ENCODE peak calls at places on chromosome 7, in seven cellular contexts. One of them, this sample, is unnamed.

GRCh38 chr7:41451826-41452225 is 251.1 kb downstream of the INHBA start:
- DNase-seq in activated CD4-positive, alpha-beta T cell treated with anti-CD3 and anti-CD28 coated beads, Interleukin-2, amount 50 U/mL, for 48 hours: no peak
- DNase-seq in NCI-H2081: no peak
- DNase-seq in HS-5: peak; percentile 23
- DNase-seq in activated CD8-positive, alpha-beta memory T cell treated with anti-CD3 and anti-CD28 coated beads for 1 hour: no peak
- DNase-seq in endothelial cell: no peak
- DNase-seq in HTR-8/SVneo: no peak
- DNase-seq in this sample: no peak

GRCh38 chr7:135853499-135853898 is 104.9 kb upstream of the FAM180A start:
- DNase-seq in NCI-H2081: no peak
- DNase-seq in HS-5: no peak
- DNase-seq in activated CD4-positive, alpha-beta T cell treated with anti-CD3 and anti-CD28 coated beads, Interleukin-2, amount 50 U/mL, for 48 hours: no peak
- DNase-seq in HTR-8/SVneo: peak; percentile 18
- DNase-seq in activated CD8-positive, alpha-beta memory T cell treated with anti-CD3 and anti-CD28 coated beads for 1 hour: no peak
- DNase-seq in endothelial cell: no peak
- DNase-seq in this sample: no peak

GRCh38 chr7:150992833-150993302 is 2.1 kb downstream of the NOS3 start:
- DNase-seq in NCI-H2081: peak; percentile 29
- DNase-seq in HS-5: no peak
- DNase-seq in HTR-8/SVneo: no peak
- DNase-seq in activated CD8-positive, alpha-beta memory T cell treated with anti-CD3 and anti-CD28 coated beads for 1 hour: no peak
- DNase-seq in activated CD4-positive, alpha-beta T cell treated with anti-CD3 and anti-CD28 coated beads, Interleukin-2, amount 50 U/mL, for 48 hours: no peak
- DNase-seq in endothelial cell: peak; percentile 68
- DNase-seq in this sample: peak; percentile 78

GRCh38 chr7:123747089-123747488 is 1.7 kb downstream of the WASL start:
- DNase-seq in activated CD8-positive, alpha-beta memory T cell treated with anti-CD3 and anti-CD28 coated beads for 1 hour: no peak
- DNase-seq in activated CD4-positive, alpha-beta T cell treated with anti-CD3 and anti-CD28 coated beads, Interleukin-2, amount 50 U/mL, for 48 hours: no peak
- DNase-seq in NCI-H2081: no peak
- DNase-seq in HTR-8/SVneo: no peak
- DNase-seq in endothelial cell: no peak
- DNase-seq in HS-5: no peak
- DNase-seq in this sample: no peak

GRCh38 chr7:89027781-89028180 is 232.2 kb upstream of the TEX47 start:
- DNase-seq in endothelial cell: no peak
- DNase-seq in activated CD8-positive, alpha-beta memory T cell treated with anti-CD3 and anti-CD28 coated beads for 1 hour: no peak
- DNase-seq in HTR-8/SVneo: no peak
- DNase-seq in HS-5: no peak
- DNase-seq in activated CD4-positive, alpha-beta T cell treated with anti-CD3 and anti-CD28 coated beads, Interleukin-2, amount 50 U/mL, for 48 hours: no peak
- DNase-seq in NCI-H2081: no peak
- DNase-seq in this sample: no peak

GRCh38 chr7:41298343-41298875 is 404.5 kb downstream of the INHBA start:
- DNase-seq in NCI-H2081: no peak
- DNase-seq in activated CD8-positive, alpha-beta memory T cell treated with anti-CD3 and anti-CD28 coated beads for 1 hour: no peak
- DNase-seq in endothelial cell: no peak
- DNase-seq in HTR-8/SVneo: no peak
- DNase-seq in HS-5: no peak
- DNase-seq in activated CD4-positive, alpha-beta T cell treated with anti-CD3 and anti-CD28 coated beads, Interleukin-2, amount 50 U/mL, for 48 hours: no peak
- DNase-seq in this sample: no peak

GRCh38 chr7:44068054-44068453 is 2.7 kb upstream of the PGAM2 start:
- DNase-seq in NCI-H2081: no peak
- DNase-seq in HS-5: no peak
- DNase-seq in activated CD4-positive, alpha-beta T cell treated with anti-CD3 and anti-CD28 coated beads, Interleukin-2, amount 50 U/mL, for 48 hours: no peak
- DNase-seq in activated CD8-positive, alpha-beta memory T cell treated with anti-CD3 and anti-CD28 coated beads for 1 hour: no peak
- DNase-seq in HTR-8/SVneo: no peak
- DNase-seq in endothelial cell: no peak
- DNase-seq in this sample: no peak

GRCh38 chr7:143477501-143478150 is at the start of gene TAS2R41:
- DNase-seq in activated CD8-positive, alpha-beta memory T cell treated with anti-CD3 and anti-CD28 coated beads for 1 hour: no peak
- DNase-seq in HTR-8/SVneo: no peak
- DNase-seq in endothelial cell: no peak
- DNase-seq in activated CD4-positive, alpha-beta T cell treated with anti-CD3 and anti-CD28 coated beads, Interleukin-2, amount 50 U/mL, for 48 hours: no peak
- DNase-seq in HS-5: no peak
- DNase-seq in NCI-H2081: no peak
- DNase-seq in this sample: no peak

GRCh38 chr7:148695953-148696352 is 2.8 kb upstream of the CUL1 start:
- DNase-seq in activated CD8-positive, alpha-beta memory T cell treated with anti-CD3 and anti-CD28 coated beads for 1 hour: no peak
- DNase-seq in HTR-8/SVneo: no peak
- DNase-seq in endothelial cell: no peak
- DNase-seq in NCI-H2081: no peak
- DNase-seq in activated CD4-positive, alpha-beta T cell treated with anti-CD3 and anti-CD28 coated beads, Interleukin-2, amount 50 U/mL, for 48 hours: no peak
- DNase-seq in HS-5: no peak
- DNase-seq in this sample: no peak

GRCh38 chr7:27098493-27099223 is 2.9 kb upstream of the HOXA1 start:
- DNase-seq in HS-5: no peak
- DNase-seq in HTR-8/SVneo: no peak
- DNase-seq in NCI-H2081: peak; percentile 43
- DNase-seq in activated CD8-positive, alpha-beta memory T cell treated with anti-CD3 and anti-CD28 coated beads for 1 hour: no peak
- DNase-seq in activated CD4-positive, alpha-beta T cell treated with anti-CD3 and anti-CD28 coated beads, Interleukin-2, amount 50 U/mL, for 48 hours: no peak
- DNase-seq in endothelial cell: no peak
- DNase-seq in this sample: no peak

GRCh38 chr7:11625669-11626068 is 206.3 kb downstream of the THSD7A start:
- DNase-seq in NCI-H2081: no peak
- DNase-seq in HTR-8/SVneo: no peak
- DNase-seq in HS-5: no peak
- DNase-seq in endothelial cell: no peak
- DNase-seq in activated CD8-positive, alpha-beta memory T cell treated with anti-CD3 and anti-CD28 coated beads for 1 hour: no peak
- DNase-seq in activated CD4-positive, alpha-beta T cell treated with anti-CD3 and anti-CD28 coated beads, Interleukin-2, amount 50 U/mL, for 48 hours: no peak
- DNase-seq in this sample: no peak

GRCh38 chr7:22137466-22137865 is 191.8 kb upstream of the CDCA7L start:
- DNase-seq in activated CD4-positive, alpha-beta T cell treated with anti-CD3 and anti-CD28 coated beads, Interleukin-2, amount 50 U/mL, for 48 hours: no peak
- DNase-seq in NCI-H2081: no peak
- DNase-seq in HTR-8/SVneo: no peak
- DNase-seq in activated CD8-positive, alpha-beta memory T cell treated with anti-CD3 and anti-CD28 coated beads for 1 hour: no peak
- DNase-seq in endothelial cell: no peak
- DNase-seq in HS-5: peak; percentile 93
- DNase-seq in this sample: no peak

GRCh38 chr7:96188623-96188991 is 133.3 kb downstream of the SLC25A13 start:
- DNase-seq in endothelial cell: no peak
- DNase-seq in HTR-8/SVneo: no peak
- DNase-seq in activated CD4-positive, alpha-beta T cell treated with anti-CD3 and anti-CD28 coated beads, Interleukin-2, amount 50 U/mL, for 48 hours: no peak
- DNase-seq in NCI-H2081: peak; percentile 50
- DNase-seq in HS-5: no peak
- DNase-seq in activated CD8-positive, alpha-beta memory T cell treated with anti-CD3 and anti-CD28 coated beads for 1 hour: no peak
- DNase-seq in this sample: no peak

GRCh38 chr7:69817096-69817495 is 218.8 kb downstream of the AUTS2 start:
- DNase-seq in HS-5: no peak
- DNase-seq in activated CD4-positive, alpha-beta T cell treated with anti-CD3 and anti-CD28 coated beads, Interleukin-2, amount 50 U/mL, for 48 hours: no peak
- DNase-seq in NCI-H2081: no peak
- DNase-seq in activated CD8-positive, alpha-beta memory T cell treated with anti-CD3 and anti-CD28 coated beads for 1 hour: no peak
- DNase-seq in endothelial cell: no peak
- DNase-seq in HTR-8/SVneo: peak; percentile 25
- DNase-seq in this sample: no peak

GRCh38 chr7:26397786-26398435 is 106.2 kb downstream of the SNX10 start:
- DNase-seq in activated CD8-positive, alpha-beta memory T cell treated with anti-CD3 and anti-CD28 coated beads for 1 hour: no peak
- DNase-seq in HTR-8/SVneo: no peak
- DNase-seq in endothelial cell: peak; percentile 60
- DNase-seq in HS-5: no peak
- DNase-seq in NCI-H2081: no peak
- DNase-seq in activated CD4-positive, alpha-beta T cell treated with anti-CD3 and anti-CD28 coated beads, Interleukin-2, amount 50 U/mL, for 48 hours: peak; percentile 17
- DNase-seq in this sample: peak; percentile 61